ENCODE peak calls at places on chromosomes 4 and X, in four cellular contexts. One of them, this sample, is unnamed.
A peak's percentile ranks its signal among the peaks of the same experiment; 100 is the strongest.

GRCh38 chr4:118989098-118990080 is 100.7 kb downstream of the SYNPO2 start:
- DNase-seq in H9: no peak
- DNase-seq in osteoblast: peak; percentile 91
- DNase-seq in neural progenitor cell: no peak
- DNase-seq in this sample: no peak

GRCh38 chrX:5051831-5052491 is 1176.7 kb downstream of the NLGN4X start:
- DNase-seq in neural progenitor cell: no peak
- DNase-seq in H9: no peak
- DNase-seq in osteoblast: no peak
- DNase-seq in this sample: peak; percentile 89

GRCh38 chr4:152748619-152749018 is 30.9 kb downstream of the TIGD4 start:
- DNase-seq in neural progenitor cell: no peak
- DNase-seq in osteoblast: no peak
- DNase-seq in H9: no peak
- DNase-seq in this sample: no peak

GRCh38 chr4:80333121-80333520 is 2.4 kb upstream of the CFAP299 start:
- DNase-seq in osteoblast: no peak
- DNase-seq in neural progenitor cell: no peak
- DNase-seq in H9: no peak
- DNase-seq in this sample: no peak

GRCh38 chr4:175273995-175274753 is 356.0 kb downstream of the ADAM29 start:
- DNase-seq in neural progenitor cell: no peak
- DNase-seq in osteoblast: no peak
- DNase-seq in H9: no peak
- DNase-seq in this sample: no peak

GRCh38 chrX:69103539-69103938 is 61.7 kb downstream of the PJA1 start:
- DNase-seq in osteoblast: peak; percentile 5
- DNase-seq in H9: no peak
- DNase-seq in neural progenitor cell: no peak
- DNase-seq in this sample: no peak

GRCh38 chr4:7411896-7412585 is 22.7 kb downstream of the PSAPL1 start:
- DNase-seq in H9: no peak
- DNase-seq in neural progenitor cell: no peak
- DNase-seq in osteoblast: peak; percentile 46
- DNase-seq in this sample: no peak

GRCh38 chrX:12349201-12349600 is 210.9 kb downstream of the FRMPD4 start:
- DNase-seq in neural progenitor cell: peak; percentile 5
- DNase-seq in H9: peak; percentile 31
- DNase-seq in osteoblast: no peak
- DNase-seq in this sample: no peak

GRCh38 chrX:150574824-150575409 is 6.5 kb downstream of the MTM1 start:
- DNase-seq in H9: no peak
- DNase-seq in osteoblast: no peak
- DNase-seq in neural progenitor cell: peak; percentile 21
- DNase-seq in this sample: no peak

GRCh38 chrX:13340182-13340791 is 20.4 kb upstream of the ATXN3L start:
- DNase-seq in H9: no peak
- DNase-seq in neural progenitor cell: peak; percentile 17
- DNase-seq in osteoblast: no peak
- DNase-seq in this sample: no peak

GRCh38 chr4:91116861-91117260 is 989.7 kb downstream of the CCSER1 start:
- DNase-seq in H9: no peak
- DNase-seq in osteoblast: no peak
- DNase-seq in neural progenitor cell: no peak
- DNase-seq in this sample: peak; percentile 8

GRCh38 chr4:90127223-90127705 is at the start of gene CCSER1:
- DNase-seq in neural progenitor cell: peak; percentile 71
- DNase-seq in H9: peak; percentile 61
- DNase-seq in osteoblast: peak; percentile 9
- DNase-seq in this sample: peak; percentile 91

GRCh38 chr4:113584407-113585150 is 177.0 kb downstream of the CAMK2D start:
- DNase-seq in osteoblast: no peak
- DNase-seq in H9: peak; percentile 68
- DNase-seq in neural progenitor cell: peak; percentile 13
- DNase-seq in this sample: peak; percentile 17

GRCh38 chr4:1290165-1290977 is 680 bp downstream of the MAEA start:
- DNase-seq in neural progenitor cell: no peak
- DNase-seq in osteoblast: peak; percentile 64
- DNase-seq in H9: no peak
- DNase-seq in this sample: peak; percentile 62

GRCh38 chr4:86367577-86367976 is 7.7 kb upstream of the MAPK10 start:
- DNase-seq in neural progenitor cell: no peak
- DNase-seq in H9: no peak
- DNase-seq in osteoblast: no peak
- DNase-seq in this sample: no peak

GRCh38 chr4:158811216-158811540 is 42.4 kb downstream of the FNIP2 start:
- DNase-seq in neural progenitor cell: no peak
- DNase-seq in H9: no peak
- DNase-seq in osteoblast: no peak
- DNase-seq in this sample: no peak

GRCh38 chr4:2290488-2290887 is 28.6 kb upstream of the MXD4 start:
- DNase-seq in neural progenitor cell: no peak
- DNase-seq in osteoblast: peak; percentile 29
- DNase-seq in H9: no peak
- DNase-seq in this sample: peak; percentile 3

GRCh38 chr4:139606600-139607301 is 50.7 kb upstream of the SETD7 start:
- DNase-seq in osteoblast: peak; percentile 67
- DNase-seq in H9: no peak
- DNase-seq in neural progenitor cell: no peak
- DNase-seq in this sample: no peak

GRCh38 chr4:27049101-27049829 is 188.6 kb downstream of the STIM2 start:
- DNase-seq in neural progenitor cell: no peak
- DNase-seq in osteoblast: no peak
- DNase-seq in H9: no peak
- DNase-seq in this sample: no peak

GRCh38 chrX:134580947-134581346 is 77.3 kb downstream of the PLAC1 start:
- DNase-seq in osteoblast: no peak
- DNase-seq in neural progenitor cell: no peak
- DNase-seq in H9: no peak
- DNase-seq in this sample: no peak

GRCh38 chr4:163544407-163545038 is 50.0 kb downstream of the TMA16 start:
- DNase-seq in osteoblast: no peak
- DNase-seq in H9: peak; percentile 55
- DNase-seq in neural progenitor cell: peak; percentile 83
- DNase-seq in this sample: peak; percentile 78

GRCh38 chr4:117447925-117448324 is 362.5 kb upstream of the TRAM1L1 start:
- DNase-seq in osteoblast: no peak
- DNase-seq in H9: peak; percentile 51
- DNase-seq in neural progenitor cell: no peak
- DNase-seq in this sample: no peak
- TF ChIP-seq CTCF in osteoblast: no peak
- TF ChIP-seq CTCF in H9: peak; percentile 67
- TF ChIP-seq CTCF in neural progenitor cell: peak; percentile 45
- TF ChIP-seq CTCF in this sample: no peak

DNA sequence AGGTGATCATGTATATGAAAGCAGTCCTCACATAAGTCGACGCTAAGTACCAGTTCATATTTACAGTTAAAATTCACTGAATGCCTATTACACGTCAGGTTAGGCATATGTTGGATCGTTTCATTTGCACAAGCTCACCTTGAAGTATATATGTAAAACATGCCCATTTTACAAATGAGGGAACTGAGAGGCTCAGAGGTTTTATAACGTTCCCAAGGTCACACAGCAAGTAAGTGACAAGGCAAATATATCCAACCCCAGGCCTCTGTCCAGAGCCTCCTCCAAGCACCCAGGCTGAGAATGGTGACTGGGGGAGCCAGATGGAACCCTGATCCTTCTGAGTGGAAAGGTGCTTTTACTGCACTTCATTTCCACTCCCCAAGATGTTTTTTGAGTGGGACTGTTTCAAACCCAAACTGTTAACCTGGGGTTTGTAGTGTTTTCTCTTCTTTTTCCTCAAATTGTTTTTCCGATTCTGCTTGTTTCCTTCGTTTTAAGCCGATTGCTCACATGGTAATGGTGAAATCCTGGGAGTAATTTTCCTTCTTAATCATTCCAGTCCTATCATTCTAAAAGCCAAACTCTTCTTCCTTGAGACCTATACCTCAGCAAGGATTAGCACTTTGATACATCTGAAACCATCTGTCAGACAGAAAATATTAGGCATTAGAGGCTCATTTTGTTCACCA is 794 bp downstream of the SMIM20 start:
- DNase-seq in osteoblast: peak; percentile 63
- DNase-seq in H9: no peak
- DNase-seq in neural progenitor cell: no peak
- DNase-seq in this sample: no peak
- H2AFZ ChIP-seq in osteoblast: peak overlapping the region; percentile 99
- H2AFZ ChIP-seq in H9: no peak overlapping the region
- H2AFZ ChIP-seq in neural progenitor cell: peak overlapping the region; percentile 86
- H2AFZ ChIP-seq in this sample: peak overlapping the region; percentile 69

DNA sequence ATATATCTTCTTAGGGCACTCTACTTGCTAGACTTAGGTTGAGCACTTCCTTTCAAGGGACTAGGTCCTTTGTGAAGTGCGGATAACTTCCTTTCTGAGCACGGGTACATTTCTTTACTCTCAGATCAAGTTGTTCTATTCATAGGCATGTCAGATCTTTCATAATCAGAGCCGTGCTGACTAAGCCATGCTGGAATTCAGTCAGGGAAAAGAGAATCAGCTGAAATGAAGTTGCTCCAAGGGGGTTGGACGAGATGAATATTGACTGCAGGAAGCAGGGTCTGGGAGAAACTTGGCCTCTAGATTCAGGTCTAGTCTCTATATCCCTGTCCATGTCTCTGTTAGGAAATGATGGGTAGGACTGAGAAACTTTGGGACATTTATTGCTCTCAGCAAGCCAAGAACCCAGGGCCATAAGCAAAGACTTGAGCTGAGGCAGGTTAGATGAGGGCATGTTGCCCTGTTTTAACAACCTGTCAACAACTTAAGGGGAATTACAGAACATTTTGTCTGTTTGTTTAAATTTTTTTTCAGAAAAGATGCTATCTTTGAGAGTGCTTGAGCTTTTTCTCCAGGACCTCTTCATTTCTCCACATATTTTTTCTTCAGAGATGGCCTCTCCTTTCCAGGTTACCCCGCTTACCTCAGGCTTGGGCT is 28.3 kb downstream of the AREG start:
- DNase-seq in H9: no peak
- DNase-seq in osteoblast: peak; percentile 31
- DNase-seq in neural progenitor cell: no peak
- DNase-seq in this sample: peak; percentile 51
- TF ChIP-seq CTCF in H9: no peak
- TF ChIP-seq CTCF in osteoblast: no peak
- TF ChIP-seq CTCF in neural progenitor cell: no peak
- TF ChIP-seq CTCF in this sample: no peak

GRCh38 chrX:1658083-1658463 is 43.2 kb downstream of the ASMT start:
- DNase-seq in osteoblast: no peak
- DNase-seq in H9: no peak
- DNase-seq in neural progenitor cell: peak; percentile 52
- DNase-seq in this sample: no peak
- H2AFZ ChIP-seq in osteoblast: no peak overlapping the region
- H2AFZ ChIP-seq in H9: no peak overlapping the region
- H2AFZ ChIP-seq in neural progenitor cell: peak overlapping the region; percentile 77
- H2AFZ ChIP-seq in this sample: peak overlapping the region; percentile 49

GRCh38 chrX:84415155-84415554 is 87.1 kb downstream of the HDX start:
- DNase-seq in H9: no peak
- DNase-seq in neural progenitor cell: no peak
- DNase-seq in osteoblast: no peak
- DNase-seq in this sample: no peak
- TF ChIP-seq CTCF in H9: no peak
- TF ChIP-seq CTCF in neural progenitor cell: no peak
- TF ChIP-seq CTCF in osteoblast: no peak
- TF ChIP-seq CTCF in this sample: no peak

DNA sequence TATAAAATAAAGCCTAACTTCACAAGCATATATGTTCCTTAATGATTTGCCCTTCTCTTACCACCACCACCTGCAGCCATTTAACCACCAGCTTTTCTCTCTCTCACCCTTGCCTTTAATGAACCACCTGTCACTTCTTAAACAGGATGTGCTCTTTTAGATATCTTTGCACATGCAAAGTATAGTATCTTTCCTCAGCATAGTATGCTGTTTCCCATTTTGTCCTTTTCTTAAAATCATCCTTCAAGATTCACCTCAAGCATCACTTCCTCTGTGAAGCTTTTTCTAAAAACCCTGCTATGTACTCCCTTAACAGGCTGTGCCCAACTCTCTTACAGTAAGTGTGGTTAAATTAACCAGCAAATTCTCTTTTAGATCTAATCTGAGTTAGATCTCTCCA is 8.2 kb upstream of the CNOT6L start:
- DNase-seq in H9: no peak
- DNase-seq in osteoblast: no peak
- DNase-seq in neural progenitor cell: no peak
- DNase-seq in this sample: no peak
- H2AFZ ChIP-seq in H9: no peak overlapping the region
- H2AFZ ChIP-seq in osteoblast: no peak overlapping the region
- H2AFZ ChIP-seq in neural progenitor cell: no peak overlapping the region
- H2AFZ ChIP-seq in this sample: no peak overlapping the region

DNA sequence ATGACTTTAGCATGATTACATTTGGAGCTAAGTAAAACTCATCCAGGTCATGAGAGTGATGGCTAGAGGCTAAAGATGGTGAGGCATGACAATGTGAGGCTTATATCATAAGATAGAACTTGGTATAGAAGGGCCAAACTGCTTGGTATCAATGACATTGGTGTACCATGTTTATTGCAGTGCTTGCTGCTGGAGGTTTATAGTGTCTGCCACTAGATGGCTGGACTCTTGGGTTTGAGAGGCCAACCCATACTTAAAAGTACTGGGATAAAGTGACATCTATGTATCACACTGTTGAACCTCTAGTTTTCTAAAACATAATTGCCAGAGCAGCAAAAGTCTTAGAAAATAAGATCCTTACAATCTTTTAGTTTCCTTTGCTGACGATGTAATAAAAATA is 83.0 kb upstream of the TACR3 start:
- DNase-seq in H9: no peak
- DNase-seq in neural progenitor cell: peak; percentile 13
- DNase-seq in osteoblast: no peak
- DNase-seq in this sample: no peak
- TF ChIP-seq CTCF in H9: peak; percentile 57
- TF ChIP-seq CTCF in neural progenitor cell: peak; percentile 26
- TF ChIP-seq CTCF in osteoblast: no peak
- TF ChIP-seq CTCF in this sample: no peak

DNA sequence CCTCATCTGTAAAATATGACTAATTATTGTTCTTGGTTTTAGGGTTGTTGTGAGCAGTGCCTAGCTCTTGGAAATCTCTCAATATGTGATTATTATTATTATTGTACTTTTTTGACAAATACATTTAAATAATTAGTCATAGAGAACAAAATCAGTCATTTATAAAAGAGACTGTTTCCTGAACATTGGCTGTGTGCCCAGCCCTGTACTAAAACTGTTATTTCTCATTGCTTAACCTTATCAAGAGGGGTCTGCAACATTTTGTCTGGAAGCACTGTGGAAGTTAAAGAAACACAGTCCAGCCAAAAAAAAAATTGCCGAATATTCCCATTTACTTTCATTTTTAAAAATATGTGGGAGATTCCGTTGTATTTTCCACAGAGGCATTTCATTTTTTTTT is 989.2 kb upstream of the SLIT2 start:
- DNase-seq in neural progenitor cell: no peak
- DNase-seq in H9: no peak
- DNase-seq in osteoblast: no peak
- DNase-seq in this sample: no peak
- H2AFZ ChIP-seq in neural progenitor cell: no peak overlapping the region
- H2AFZ ChIP-seq in H9: no peak overlapping the region
- H2AFZ ChIP-seq in osteoblast: peak overlapping the region; percentile 54
- H2AFZ ChIP-seq in this sample: no peak overlapping the region